ENCODE peak calls at places on chromosomes 3 and 15, in six cellular contexts. H is H1, B is Peyer's patch, A is ovary, R is Caco-2, Y is neural progenitor cell. W is an unnamed sample. For H3K9me3 and H3K4me1, the result is how much of the 10 kb centered on the place peaks cover.

GRCh38 chr15:90099072-90099867 is 3.0 kb downstream of the IDH2 start:
- DNase-seq in A (no peak), R (no peak), Y (no peak), B (no peak), H (no peak), W (no peak)

GRCh38 chr15:69783211-69783610 is 314.5 kb downstream of the TLE3 start:
- DNase-seq in R (no peak), Y (no peak), H (no peak), A (no peak), B (no peak), W (no peak)

GRCh38 chr15:83855956-83856355 is 202.0 kb downstream of the ADAMTSL3 start:
- DNase-seq in Y (no peak), A (no peak), R (no peak), B (no peak), H (no peak), W (no peak)

GRCh38 chr3:58524326-58524888 is 12.6 kb downstream of the ACOX2 start:
- DNase-seq in B (no peak), Y (no peak), R (no peak), H (no peak), A (no peak), W (no peak)

GRCh38 chr3:181176610-181177009 is 187.1 kb upstream of the DNAJC19 start:
- DNase-seq in R (no peak), B (peak), H (no peak), Y (peak), A (peak), W (peak)

GRCh38 chr3:172982731-172983364 is 158.2 kb downstream of the SPATA16 start:
- DNase-seq in A (no peak), R (no peak), B (no peak), H (no peak), Y (no peak), W (no peak)

GRCh38 chr3:177050466-177051237 is 146.6 kb downstream of the TBL1XR1 start:
- DNase-seq in Y (peak), A (no peak), B (no peak), R (no peak), H (no peak), W (no peak)

GRCh38 chr3:170355738-170356595 is 1.5 kb upstream of the SKIL start:
- DNase-seq in Y (peak), H (no peak), B (peak), R (no peak), A (peak), W (no peak)

GRCh38 chr3:138348107-138348949 is at the start of gene MRAS:
- DNase-seq in Y (peak), A (peak), R (peak), B (peak), H (peak), W (peak)

GRCh38 chr15:55789066-55789660 is 46.2 kb upstream of the PRTG start:
- DNase-seq in R (no peak), H (peak), A (no peak), B (no peak), Y (peak), W (no peak)

GRCh38 chr3:37768107-37768809 is 93.4 kb upstream of the CTDSPL start:
- DNase-seq in Y (no peak), R (peak), H (no peak), A (no peak), B (no peak), W (no peak)

GRCh38 chr3:190339130-190339529 is 16.9 kb upstream of the CLDN1 start:
- DNase-seq in B (no peak), H (no peak), A (no peak), R (no peak), Y (no peak), W (no peak)

GRCh38 chr3:105606052-105606451 is 239.3 kb downstream of the ALCAM start:
- DNase-seq in B (no peak), R (no peak), H (no peak), A (no peak), Y (no peak), W (no peak)

GRCh38 chr15:22944651-22945050 is 35.5 kb downstream of the CYFIP1 start:
- DNase-seq in Y (no peak), B (peak), H (no peak), R (no peak), A (no peak), W (no peak)

GRCh38 chr15:49145651-49146609 is 9.5 kb downstream of the COPS2 start:
- DNase-seq in A (no peak), Y (peak), R (peak), B (no peak), H (no peak), W (no peak)

GRCh38 chr3:129321887-129322286 is 43.2 kb downstream of the HMCES start:
- DNase-seq in R (no peak), A (no peak), B (no peak), Y (no peak), H (no peak), W (no peak)
- H3K9me3 ChIP-seq in R (under half), A (under half), B (under half), Y (under half), H (under half), W (under half)

DNA sequence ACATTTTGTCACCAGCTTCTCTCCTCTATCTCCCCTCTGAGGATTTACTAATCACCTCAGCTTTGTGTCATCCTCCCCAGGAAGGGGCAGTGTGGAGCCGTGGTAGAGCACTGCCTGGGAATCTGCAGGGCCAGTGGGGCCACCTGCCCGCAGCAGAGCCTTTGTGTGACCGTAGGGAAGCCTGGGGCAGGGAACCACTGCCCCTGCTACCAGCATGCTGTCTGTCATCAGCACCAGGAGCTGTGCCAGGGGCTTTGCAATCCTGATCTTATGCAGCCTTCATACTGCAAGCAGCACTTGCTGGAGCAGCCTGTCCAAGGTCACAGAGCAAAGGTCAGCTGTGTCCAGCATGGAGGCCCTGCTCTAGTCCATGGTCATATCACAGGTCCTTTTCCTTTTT is 170.2 kb upstream of the IL12A start:
- DNase-seq in Y (peak), A (no peak), H (peak), B (no peak), R (no peak), W (no peak)
- TF ChIP-seq CTCF in Y (peak), A (no peak), H (peak), B (no peak), R (no peak), W (no peak)

DNA sequence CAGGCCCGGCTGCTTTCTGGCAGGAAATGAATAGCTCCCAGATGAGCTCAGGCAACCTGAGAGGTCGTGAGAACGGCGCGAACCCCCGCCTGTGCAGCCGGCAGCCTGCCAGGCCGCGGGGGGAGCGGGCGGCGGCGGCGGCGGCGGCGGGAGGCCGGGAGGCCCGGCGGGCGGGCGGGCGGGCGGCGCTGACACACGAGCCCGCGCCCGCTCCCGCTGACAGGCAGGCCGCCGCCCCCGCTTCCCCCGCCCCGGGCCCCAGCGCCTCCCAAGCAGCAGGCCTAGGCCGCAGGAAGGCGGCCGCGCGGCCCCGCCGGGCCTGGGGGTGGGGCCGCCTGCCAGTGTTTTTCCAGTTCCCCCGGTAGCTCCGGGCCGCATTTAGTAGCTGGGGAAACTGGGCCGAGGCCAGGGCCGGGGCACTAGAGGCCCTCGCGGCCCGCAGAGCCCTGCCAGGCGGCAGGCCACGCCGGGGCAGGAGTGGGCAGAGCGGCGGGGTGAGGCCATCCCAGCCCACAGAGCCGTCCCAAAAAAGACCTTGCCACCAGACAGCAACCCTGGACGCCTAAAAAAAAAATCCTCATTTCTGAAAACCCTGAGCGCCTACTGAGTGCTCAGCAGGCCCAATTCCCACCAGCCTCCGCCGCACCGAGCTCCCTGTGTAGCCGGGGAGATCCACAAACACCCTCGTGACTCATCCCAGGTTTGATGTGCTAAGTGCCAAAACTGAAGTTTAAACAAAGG is 5.6 kb downstream of the HES1 start:
- DNase-seq in Y (peak), A (peak), B (peak), R (peak), H (peak), W (peak)
- H3K4me1 ChIP-seq in Y (under half), A (under half), B (under half), R (under half), H (under half), W (under half)

GRCh38 chr15:21262851-21263400 is 177.4 kb downstream of the POTEB3 start:
- DNase-seq in B (no peak), R (no peak), A (no peak), H (no peak), Y (no peak), W (no peak)
- H3K9me3 ChIP-seq in B (under half), R (under half), A (under half), H (under half), Y (half or more), W (under half)

GRCh38 chr15:96345560-96346389 is 15.3 kb downstream of the NR2F2 start:
- DNase-seq in Y (peak), R (no peak), H (peak), B (peak), A (peak), W (no peak)
- TF ChIP-seq CTCF in Y (peak), R (peak), H (peak), B (no peak), A (peak), W (peak)

GRCh38 chr3:99644741-99645140 is 6.3 kb downstream of the COL8A1 start:
- DNase-seq in A (no peak), B (no peak), R (no peak), H (no peak), Y (no peak), W (no peak)
- H3K4me1 ChIP-seq in A (under half), B (under half), R (under half), H (under half), Y (under half), W (half or more)

W was measured in thoracic aorta.